ENCODE peak calls at places on chromosomes 1 and 21, in six cellular contexts. H, Z, D, E, T and L are unnamed samples. For H3K9me2 and H3F3A, the result is how much of the 10 kb centered on the place peaks cover.

GRCh38 chr1:94017155-94017829 is 103.7 kb downstream of the ABCA4 start:
- DNase-seq in E (no peak), T (no peak), Z (no peak), D (peak), H (no peak), L (no peak)

GRCh38 chr1:53071167-53071865 is 9.3 kb downstream of the PODN start:
- DNase-seq in H (no peak), T (no peak), D (no peak), E (peak), Z (no peak), L (no peak)

GRCh38 chr1:21703318-21703963 is 34.3 kb upstream of the RAP1GAP start:
- DNase-seq in H (peak), D (peak), Z (peak), T (no peak), E (peak), L (no peak)

GRCh38 chr1:30738670-30739559 is 15.5 kb upstream of the MATN1 start:
- DNase-seq in E (no peak), Z (no peak), D (no peak), H (no peak), T (no peak), L (no peak)

GRCh38 chr1:18858070-18858688 is 1.3 kb downstream of the TAS1R2 start:
- DNase-seq in T (no peak), D (no peak), H (no peak), Z (no peak), E (no peak), L (no peak)

GRCh38 chr1:95323117-95323516 is 89.1 kb downstream of the RWDD3 start:
- DNase-seq in Z (peak), T (no peak), H (no peak), D (peak), E (no peak), L (no peak)

GRCh38 chr1:109792056-109792831 is 28.5 kb upstream of the EPS8L3 start:
- DNase-seq in T (no peak), Z (peak), E (peak), H (peak), D (peak), L (peak)

GRCh38 chr1:182726941-182727340 is 42.6 kb upstream of the RGS8 start:
- DNase-seq in H (no peak), D (no peak), Z (no peak), E (no peak), T (no peak), L (no peak)

GRCh38 chr21:27157097-27157496 is 190.2 kb upstream of the ADAMTS5 start:
- DNase-seq in T (no peak), H (no peak), E (no peak), D (no peak), Z (no peak), L (no peak)

GRCh38 chr1:243623831-243624230 is 226.2 kb downstream of the AKT3 start:
- DNase-seq in H (no peak), T (no peak), D (peak), Z (peak), E (no peak), L (no peak)

GRCh38 chr1:179353546-179353945 is 12.2 kb upstream of the AXDND1 start:
- DNase-seq in Z (no peak), H (no peak), D (peak), E (no peak), T (no peak), L (no peak)

GRCh38 chr1:181255270-181255929 is 166.9 kb downstream of the IER5 start:
- DNase-seq in T (no peak), H (no peak), Z (peak), E (no peak), D (peak), L (no peak)

GRCh38 chr1:155136728-155137127 is 1.1 kb downstream of the SLC50A1 start:
- DNase-seq in E (no peak), T (no peak), H (peak), Z (no peak), D (no peak), L (no peak)

GRCh38 chr1:54404939-54405880 is 984 bp downstream of the SSBP3 start:
- DNase-seq in E (peak), H (peak), D (peak), Z (peak), T (no peak), L (no peak)

DNA sequence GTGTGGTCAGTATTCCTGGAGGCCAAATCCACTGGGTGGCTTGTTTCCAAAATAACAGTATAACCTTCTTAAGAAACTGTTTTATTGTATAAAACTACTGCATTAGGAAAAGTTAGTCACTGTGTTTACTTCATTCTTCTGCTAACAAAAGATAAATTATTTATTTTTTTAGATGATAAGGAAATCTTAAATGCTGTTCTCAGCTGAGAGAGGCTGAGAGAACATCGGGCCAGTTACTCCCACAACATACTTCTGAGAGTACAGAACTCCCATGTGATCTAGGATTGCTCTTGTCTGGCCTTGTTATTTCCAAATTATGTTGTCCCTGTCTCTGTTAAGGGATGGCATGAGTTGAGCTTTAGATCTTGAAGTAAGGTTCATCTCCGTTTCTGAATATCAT is 96.7 kb upstream of the CXADR start:
- DNase-seq in H (no peak), T (no peak), E (no peak), D (peak), Z (no peak), L (no peak)
- H3K9me2 ChIP-seq in H (under half), T (under half), E (under half), D (under half), Z (under half), L (under half)

DNA sequence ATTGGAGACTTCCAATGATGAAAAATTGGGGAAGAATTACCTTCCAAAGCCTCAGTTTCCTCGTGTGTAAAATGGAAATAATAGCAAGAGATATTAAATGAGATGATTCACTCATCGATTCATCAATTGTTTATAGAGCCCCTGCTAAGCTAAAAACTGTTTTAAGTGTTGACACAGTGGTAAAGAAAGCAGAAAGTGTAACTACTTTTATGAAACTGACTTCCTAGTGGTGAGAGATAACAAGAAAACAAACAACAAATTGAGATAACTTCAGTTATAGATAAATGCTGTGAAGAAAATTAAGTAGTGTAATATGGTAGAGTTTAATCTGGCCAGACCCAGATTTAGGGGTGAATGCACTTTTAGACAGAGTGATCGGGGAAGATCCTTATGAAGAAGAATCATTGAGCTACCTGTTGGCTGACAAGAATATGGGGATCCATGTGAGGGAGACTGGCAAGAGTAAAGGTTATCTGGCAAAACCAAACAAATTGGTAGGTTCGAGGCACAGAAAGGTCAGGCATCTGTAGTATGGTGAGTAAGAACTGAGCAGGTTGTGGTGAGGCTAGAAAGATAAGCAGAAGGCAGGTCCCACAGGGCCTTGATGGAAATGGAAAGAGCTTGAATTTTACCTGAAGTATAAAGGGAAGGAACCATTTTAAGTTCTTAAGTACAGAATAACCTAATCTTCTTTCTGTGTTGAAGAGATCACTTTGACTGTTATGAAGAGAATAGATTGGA is 10.9 kb downstream of the PTPRC start:
- DNase-seq in H (no peak), D (no peak), T (no peak), E (no peak), Z (no peak), L (no peak)
- H3F3A ChIP-seq in H (under half), D (under half), T (under half), E (under half), Z (under half), L (under half)

GRCh38 chr1:174923820-174924219 is 75.9 kb upstream of the CACYBP start:
- DNase-seq in H (no peak), D (no peak), T (no peak), Z (no peak), E (no peak), L (no peak)
- H3K9me2 ChIP-seq in H (under half), D (under half), T (under half), Z (under half), E (under half), L (under half)

GRCh38 chr1:184499626-184500025 is 112.8 kb downstream of the C1orf21 start:
- DNase-seq in H (no peak), T (no peak), E (no peak), Z (no peak), D (peak), L (no peak)

GRCh38 chr1:184492543-184492942 is 105.7 kb downstream of the C1orf21 start:
- DNase-seq in T (peak), D (no peak), E (no peak), Z (no peak), H (no peak), L (no peak)

GRCh38 chr1:184493987-184494388 is 107.2 kb downstream of the C1orf21 start:
- DNase-seq in T (no peak), D (no peak), Z (no peak), H (no peak), E (no peak), L (no peak)

GRCh38 chr1:184497962-184498723 is 111.3 kb downstream of the C1orf21 start:
- DNase-seq in T (no peak), Z (no peak), D (peak), E (peak), H (peak), L (no peak)

DNA sequence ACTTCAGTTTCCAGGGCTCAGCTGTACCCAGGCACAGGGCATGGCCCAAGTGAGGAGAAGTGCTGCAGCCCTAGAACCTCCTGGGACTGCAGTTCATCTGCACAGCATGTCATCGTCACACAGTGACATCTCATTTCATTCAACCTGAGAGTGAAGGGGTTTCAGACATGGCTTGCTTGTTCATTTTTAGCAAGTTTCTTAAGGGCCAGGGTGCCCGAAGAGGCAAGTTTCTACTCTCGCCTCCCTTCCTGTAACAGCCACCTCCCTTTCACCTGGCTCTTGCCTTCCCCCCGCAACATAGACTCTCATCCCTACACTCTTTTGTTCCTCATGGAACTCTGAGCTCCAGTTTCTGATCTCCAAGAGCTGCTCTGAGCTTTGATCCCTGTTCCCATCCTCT is 108.1 kb downstream of the C1orf21 start:
- DNase-seq in T (peak), H (no peak), Z (no peak), E (no peak), D (no peak), L (no peak)
- H3F3A ChIP-seq in T (under half), H (under half), Z (under half), E (under half), D (under half), L (under half)

GRCh38 chr1:246005067-246005466 is 502.0 kb downstream of the SMYD3 start:
- DNase-seq in E (no peak), Z (peak), T (no peak), D (peak), H (no peak), L (no peak)

GRCh38 chr1:246002725-246003441 is 504.2 kb downstream of the SMYD3 start:
- DNase-seq in E (peak), Z (peak), D (peak), H (peak), T (peak), L (peak)

GRCh38 chr1:246003442-246003730 is 503.7 kb downstream of the SMYD3 start:
- DNase-seq in H (no peak), D (no peak), E (no peak), T (no peak), Z (no peak), L (no peak)

GRCh38 chr1:246001821-246002220 is 505.3 kb downstream of the SMYD3 start:
- DNase-seq in E (no peak), Z (no peak), D (no peak), T (no peak), H (no peak), L (no peak)

DNA sequence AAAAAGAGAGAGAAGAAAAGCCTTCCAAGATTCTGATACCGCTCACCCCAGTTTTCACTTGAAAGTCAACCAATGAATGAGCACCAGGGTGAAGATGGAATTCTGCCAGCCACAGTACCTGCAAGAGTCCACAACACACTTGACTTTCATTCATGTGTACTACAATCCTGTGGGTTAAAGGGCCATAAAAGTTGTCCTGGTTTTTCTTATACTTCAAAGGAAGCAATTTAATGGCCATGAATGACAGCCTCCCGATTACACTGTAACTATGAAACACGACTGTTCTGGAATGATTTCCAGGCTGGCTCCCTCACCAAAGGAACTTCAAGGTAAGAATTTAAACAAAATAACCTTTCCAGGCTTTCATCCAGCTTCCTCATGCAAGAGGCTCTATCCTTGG is 502.8 kb downstream of the SMYD3 start:
- DNase-seq in H (no peak), Z (no peak), E (no peak), T (no peak), D (no peak), L (no peak)
- H3K9me2 ChIP-seq in H (under half), Z (under half), E (under half), T (under half), D (under half), L (under half)